ENCODE peak calls at places on chromosomes 4 and X, in nine cellular contexts. One of them, this sample, is unnamed.
A peak's percentile ranks its signal among the peaks of the same experiment; 100 is the strongest.

GRCh38 chr4:149291463-149291862 is 524.2 kb downstream of the IQCM start:
- DNase-seq in SK-N-SH: no peak
- DNase-seq in endothelial cell: no peak
- DNase-seq in cardiac muscle cell: peak; percentile 66
- DNase-seq in AG09309: no peak
- DNase-seq in nephron progenitor cell: no peak
- DNase-seq in GM12865: no peak
- DNase-seq in GM20000: no peak
- DNase-seq in cardiac fibroblast: peak; percentile 45
- DNase-seq in this sample: no peak

GRCh38 chrX:53284684-53285447 is 3.5 kb upstream of the IQSEC2 start:
- DNase-seq in SK-N-SH: peak; percentile 83
- DNase-seq in endothelial cell: peak; percentile 58
- DNase-seq in cardiac muscle cell: peak; percentile 45
- DNase-seq in AG09309: no peak
- DNase-seq in nephron progenitor cell: peak; percentile 72
- DNase-seq in GM12865: peak; percentile 39
- DNase-seq in GM20000: peak; percentile 52
- DNase-seq in cardiac fibroblast: peak; percentile 37
- DNase-seq in this sample: peak; percentile 74

GRCh38 chr4:168511780-168512467 is 15.1 kb downstream of the PALLD start:
- DNase-seq in SK-N-SH: no peak
- DNase-seq in endothelial cell: no peak
- DNase-seq in cardiac muscle cell: no peak
- DNase-seq in AG09309: no peak
- DNase-seq in nephron progenitor cell: no peak
- DNase-seq in GM12865: no peak
- DNase-seq in GM20000: no peak
- DNase-seq in cardiac fibroblast: no peak
- DNase-seq in this sample: no peak

GRCh38 chr4:140018931-140019618 is 134.9 kb downstream of the MAML3 start:
- DNase-seq in SK-N-SH: no peak
- DNase-seq in endothelial cell: no peak
- DNase-seq in cardiac muscle cell: no peak
- DNase-seq in AG09309: no peak
- DNase-seq in nephron progenitor cell: no peak
- DNase-seq in GM12865: no peak
- DNase-seq in GM20000: no peak
- DNase-seq in cardiac fibroblast: no peak
- DNase-seq in this sample: no peak

GRCh38 chr4:68576272-68577100 is at the start of gene UGT2B17:
- DNase-seq in SK-N-SH: no peak
- DNase-seq in endothelial cell: no peak
- DNase-seq in cardiac muscle cell: no peak
- DNase-seq in AG09309: no peak
- DNase-seq in nephron progenitor cell: no peak
- DNase-seq in GM12865: peak; percentile 89
- DNase-seq in GM20000: no peak
- DNase-seq in cardiac fibroblast: no peak
- DNase-seq in this sample: no peak

GRCh38 chrX:124348152-124348551 is 1.8 kb downstream of the SH2D1A start:
- DNase-seq in SK-N-SH: no peak
- DNase-seq in endothelial cell: no peak
- DNase-seq in cardiac muscle cell: no peak
- DNase-seq in AG09309: no peak
- DNase-seq in nephron progenitor cell: no peak
- DNase-seq in GM12865: no peak
- DNase-seq in GM20000: no peak
- DNase-seq in cardiac fibroblast: no peak
- DNase-seq in this sample: no peak

GRCh38 chrX:18789916-18790315 is 82.5 kb downstream of the PPEF1 start:
- DNase-seq in SK-N-SH: no peak
- DNase-seq in endothelial cell: no peak
- DNase-seq in cardiac muscle cell: no peak
- DNase-seq in AG09309: no peak
- DNase-seq in nephron progenitor cell: no peak
- DNase-seq in GM12865: no peak
- DNase-seq in GM20000: no peak
- DNase-seq in cardiac fibroblast: peak; percentile 0
- DNase-seq in this sample: no peak

GRCh38 chr4:52874948-52875347 is 12.8 kb downstream of the RASL11B start:
- DNase-seq in SK-N-SH: no peak
- DNase-seq in endothelial cell: no peak
- DNase-seq in cardiac muscle cell: no peak
- DNase-seq in AG09309: no peak
- DNase-seq in nephron progenitor cell: no peak
- DNase-seq in GM12865: no peak
- DNase-seq in GM20000: no peak
- DNase-seq in cardiac fibroblast: no peak
- DNase-seq in this sample: no peak

GRCh38 chrX:48937065-48937907 is 18.5 kb upstream of the PIM2 start:
- DNase-seq in SK-N-SH: no peak
- DNase-seq in endothelial cell: no peak
- DNase-seq in cardiac muscle cell: peak; percentile 34
- DNase-seq in AG09309: no peak
- DNase-seq in nephron progenitor cell: no peak
- DNase-seq in GM12865: peak; percentile 95
- DNase-seq in GM20000: peak; percentile 68
- DNase-seq in cardiac fibroblast: peak; percentile 18
- DNase-seq in this sample: peak; percentile 86

GRCh38 chr4:1381181-1381621 is 25.0 kb downstream of the NKX1-1 start:
- DNase-seq in SK-N-SH: no peak
- DNase-seq in endothelial cell: no peak
- DNase-seq in cardiac muscle cell: no peak
- DNase-seq in AG09309: no peak
- DNase-seq in nephron progenitor cell: peak; percentile 1
- DNase-seq in GM12865: no peak
- DNase-seq in GM20000: no peak
- DNase-seq in cardiac fibroblast: no peak
- DNase-seq in this sample: no peak

GRCh38 chrX:118420462-118420861 is 74.6 kb downstream of the WDR44 start:
- DNase-seq in SK-N-SH: no peak
- DNase-seq in endothelial cell: no peak
- DNase-seq in cardiac muscle cell: peak; percentile 74
- DNase-seq in AG09309: no peak
- DNase-seq in nephron progenitor cell: no peak
- DNase-seq in GM12865: peak; percentile 23
- DNase-seq in GM20000: peak; percentile 10
- DNase-seq in cardiac fibroblast: peak; percentile 55
- DNase-seq in this sample: no peak

GRCh38 chr4:76905521-76905920 is 7.6 kb upstream of the SOWAHB start:
- DNase-seq in SK-N-SH: no peak
- DNase-seq in endothelial cell: no peak
- DNase-seq in cardiac muscle cell: peak; percentile 53
- DNase-seq in AG09309: peak; percentile 44
- DNase-seq in nephron progenitor cell: no peak
- DNase-seq in GM12865: no peak
- DNase-seq in GM20000: no peak
- DNase-seq in cardiac fibroblast: peak; percentile 51
- DNase-seq in this sample: no peak

GRCh38 chr4:111689214-111689613 is 456.0 kb upstream of the FAM241A start:
- DNase-seq in SK-N-SH: no peak
- DNase-seq in endothelial cell: no peak
- DNase-seq in cardiac muscle cell: peak; percentile 68
- DNase-seq in AG09309: peak; percentile 28
- DNase-seq in nephron progenitor cell: no peak
- DNase-seq in GM12865: no peak
- DNase-seq in GM20000: no peak
- DNase-seq in cardiac fibroblast: peak; percentile 50
- DNase-seq in this sample: no peak

GRCh38 chr4:7933631-7934510 is 5.8 kb downstream of the AFAP1 start:
- DNase-seq in SK-N-SH: peak; percentile 51
- DNase-seq in endothelial cell: no peak
- DNase-seq in cardiac muscle cell: peak; percentile 56
- DNase-seq in AG09309: no peak
- DNase-seq in nephron progenitor cell: no peak
- DNase-seq in GM12865: no peak
- DNase-seq in GM20000: no peak
- DNase-seq in cardiac fibroblast: no peak
- DNase-seq in this sample: no peak

GRCh38 chrX:150202641-150203248 is 160.4 kb upstream of the MAMLD1 start:
- DNase-seq in SK-N-SH: no peak
- DNase-seq in endothelial cell: no peak
- DNase-seq in cardiac muscle cell: peak; percentile 83
- DNase-seq in AG09309: no peak
- DNase-seq in nephron progenitor cell: no peak
- DNase-seq in GM12865: no peak
- DNase-seq in GM20000: no peak
- DNase-seq in cardiac fibroblast: peak; percentile 92
- DNase-seq in this sample: no peak

GRCh38 chr4:150047546-150047945 is 30.7 kb upstream of the DCLK2 start:
- DNase-seq in SK-N-SH: no peak
- DNase-seq in endothelial cell: no peak
- DNase-seq in cardiac muscle cell: no peak
- DNase-seq in AG09309: no peak
- DNase-seq in nephron progenitor cell: no peak
- DNase-seq in GM12865: no peak
- DNase-seq in GM20000: no peak
- DNase-seq in cardiac fibroblast: no peak
- DNase-seq in this sample: no peak

DNA sequence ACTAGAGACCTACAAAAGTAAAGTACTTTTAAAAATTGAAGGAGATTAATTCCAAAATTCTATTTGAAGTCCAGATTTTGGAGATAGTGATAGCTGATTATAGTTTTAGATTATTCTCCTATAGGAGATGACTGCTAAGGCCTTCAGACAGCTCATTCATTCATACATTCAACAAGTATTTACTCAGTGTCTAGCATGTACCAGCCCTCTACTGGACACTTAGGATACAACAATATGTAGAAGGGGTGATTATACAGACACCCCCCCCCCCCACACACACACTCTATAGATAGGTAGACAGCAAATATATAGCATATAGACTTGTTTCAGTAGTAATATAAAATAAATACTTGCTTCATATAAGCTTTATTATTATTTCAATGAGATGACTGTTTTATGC is 60.4 kb upstream of the TAF9B start:
- DNase-seq in SK-N-SH: peak; percentile 43
- DNase-seq in endothelial cell: no peak
- DNase-seq in cardiac muscle cell: peak; percentile 12
- DNase-seq in AG09309: no peak
- DNase-seq in nephron progenitor cell: no peak
- DNase-seq in GM12865: peak; percentile 34
- DNase-seq in GM20000: peak; percentile 12
- DNase-seq in cardiac fibroblast: peak; percentile 32
- DNase-seq in this sample: no peak
- TF ChIP-seq CTCF in SK-N-SH: peak; percentile 61
- TF ChIP-seq CTCF in endothelial cell: peak; percentile 36
- TF ChIP-seq CTCF in cardiac muscle cell: peak; percentile 18
- TF ChIP-seq CTCF in AG09309: peak; percentile 15
- TF ChIP-seq CTCF in nephron progenitor cell: no peak
- TF ChIP-seq CTCF in GM12865: peak; percentile 23
- TF ChIP-seq CTCF in GM20000: no peak
- TF ChIP-seq CTCF in cardiac fibroblast: peak; percentile 21
- TF ChIP-seq CTCF in this sample: peak; percentile 14

GRCh38 chr4:123744664-123745290 is 348.2 kb downstream of the SPRY1 start:
- DNase-seq in SK-N-SH: no peak
- DNase-seq in endothelial cell: no peak
- DNase-seq in cardiac muscle cell: peak; percentile 97
- DNase-seq in AG09309: no peak
- DNase-seq in nephron progenitor cell: no peak
- DNase-seq in GM12865: peak; percentile 13
- DNase-seq in GM20000: no peak
- DNase-seq in cardiac fibroblast: peak; percentile 59
- DNase-seq in this sample: no peak

GRCh38 chr4:123748806-123749205 is 352.2 kb downstream of the SPRY1 start:
- DNase-seq in SK-N-SH: no peak
- DNase-seq in endothelial cell: no peak
- DNase-seq in cardiac muscle cell: no peak
- DNase-seq in AG09309: no peak
- DNase-seq in nephron progenitor cell: no peak
- DNase-seq in GM12865: no peak
- DNase-seq in GM20000: no peak
- DNase-seq in cardiac fibroblast: peak; percentile 21
- DNase-seq in this sample: no peak

GRCh38 chr4:123749408-123749807 is 352.8 kb downstream of the SPRY1 start:
- DNase-seq in SK-N-SH: no peak
- DNase-seq in endothelial cell: no peak
- DNase-seq in cardiac muscle cell: no peak
- DNase-seq in AG09309: no peak
- DNase-seq in nephron progenitor cell: no peak
- DNase-seq in GM12865: no peak
- DNase-seq in GM20000: no peak
- DNase-seq in cardiac fibroblast: peak; percentile 33
- DNase-seq in this sample: no peak

GRCh38 chr4:123746981-123747380 is 350.4 kb downstream of the SPRY1 start:
- DNase-seq in SK-N-SH: no peak
- DNase-seq in endothelial cell: no peak
- DNase-seq in cardiac muscle cell: peak; percentile 74
- DNase-seq in AG09309: no peak
- DNase-seq in nephron progenitor cell: no peak
- DNase-seq in GM12865: no peak
- DNase-seq in GM20000: no peak
- DNase-seq in cardiac fibroblast: peak; percentile 48
- DNase-seq in this sample: no peak

GRCh38 chr4:123750044-123750443 is 353.4 kb downstream of the SPRY1 start:
- DNase-seq in SK-N-SH: no peak
- DNase-seq in endothelial cell: no peak
- DNase-seq in cardiac muscle cell: no peak
- DNase-seq in AG09309: no peak
- DNase-seq in nephron progenitor cell: peak; percentile 41
- DNase-seq in GM12865: no peak
- DNase-seq in GM20000: no peak
- DNase-seq in cardiac fibroblast: peak; percentile 21
- DNase-seq in this sample: no peak
- TF ChIP-seq CTCF in SK-N-SH: no peak
- TF ChIP-seq CTCF in endothelial cell: no peak
- TF ChIP-seq CTCF in cardiac muscle cell: no peak
- TF ChIP-seq CTCF in AG09309: no peak
- TF ChIP-seq CTCF in nephron progenitor cell: no peak
- TF ChIP-seq CTCF in GM12865: no peak
- TF ChIP-seq CTCF in GM20000: no peak
- TF ChIP-seq CTCF in cardiac fibroblast: no peak
- TF ChIP-seq CTCF in this sample: no peak

GRCh38 chrX:113551919-113552318 is 711.3 kb upstream of the AMOT start:
- DNase-seq in SK-N-SH: no peak
- DNase-seq in endothelial cell: no peak
- DNase-seq in cardiac muscle cell: no peak
- DNase-seq in AG09309: no peak
- DNase-seq in nephron progenitor cell: no peak
- DNase-seq in GM12865: no peak
- DNase-seq in GM20000: no peak
- DNase-seq in cardiac fibroblast: no peak
- DNase-seq in this sample: no peak
- TF ChIP-seq CTCF in SK-N-SH: no peak
- TF ChIP-seq CTCF in endothelial cell: no peak
- TF ChIP-seq CTCF in cardiac muscle cell: no peak
- TF ChIP-seq CTCF in AG09309: no peak
- TF ChIP-seq CTCF in nephron progenitor cell: no peak
- TF ChIP-seq CTCF in GM12865: no peak
- TF ChIP-seq CTCF in GM20000: no peak
- TF ChIP-seq CTCF in cardiac fibroblast: no peak
- TF ChIP-seq CTCF in this sample: no peak

DNA sequence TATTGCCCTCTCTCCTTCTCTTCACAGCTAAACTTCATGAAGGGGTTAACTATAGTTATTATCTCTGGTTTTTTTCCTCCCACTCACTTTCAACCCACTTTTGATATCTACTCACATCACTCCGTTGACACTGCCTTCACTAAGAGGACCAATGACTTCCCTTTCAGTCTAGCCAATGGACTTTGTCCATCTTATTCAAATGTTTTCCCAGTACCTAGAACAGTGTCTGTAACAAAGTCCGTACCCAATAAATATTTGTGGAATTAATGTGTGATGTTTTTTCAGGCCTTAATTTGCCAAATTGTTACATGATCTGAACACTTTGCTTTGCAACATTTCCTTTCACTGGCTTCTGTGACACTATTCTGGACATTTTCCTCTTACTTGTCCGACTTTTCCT is 106.0 kb upstream of the AR start:
- DNase-seq in SK-N-SH: no peak
- DNase-seq in endothelial cell: no peak
- DNase-seq in cardiac muscle cell: no peak
- DNase-seq in AG09309: no peak
- DNase-seq in nephron progenitor cell: no peak
- DNase-seq in GM12865: no peak
- DNase-seq in GM20000: no peak
- DNase-seq in cardiac fibroblast: no peak
- DNase-seq in this sample: no peak
- TF ChIP-seq CTCF in SK-N-SH: no peak
- TF ChIP-seq CTCF in endothelial cell: no peak
- TF ChIP-seq CTCF in cardiac muscle cell: no peak
- TF ChIP-seq CTCF in AG09309: no peak
- TF ChIP-seq CTCF in nephron progenitor cell: no peak
- TF ChIP-seq CTCF in GM12865: no peak
- TF ChIP-seq CTCF in GM20000: no peak
- TF ChIP-seq CTCF in cardiac fibroblast: no peak
- TF ChIP-seq CTCF in this sample: no peak

This sample was measured in upper lobe of right lung.